ENCODE peak calls at places on chromosomes 16 and 17, in five cellular contexts. One of them, this sample, is unnamed.
A peak's percentile ranks its signal among the peaks of the same experiment; 100 is the strongest.

GRCh38 chr17:64196626-64197025 is 66.4 kb downstream of the TEX2 start:
- DNase-seq in smooth muscle cell of the brain vasculature: no peak
- DNase-seq in stimulated activated CD8-positive, alpha-beta memory T cell treated with anti-CD3 and anti-CD28 coated beads, Interleukin-7, amount 100 ng/mL, for 1 hour: no peak
- DNase-seq in central memory CD4-positive, alpha-beta T cell: no peak
- DNase-seq in EL: peak; percentile 88
- DNase-seq in this sample: no peak

GRCh38 chr17:60526726-60527125 is 684 bp upstream of the APPBP2 start:
- DNase-seq in EL: peak; percentile 23
- DNase-seq in stimulated activated CD8-positive, alpha-beta memory T cell treated with anti-CD3 and anti-CD28 coated beads, Interleukin-7, amount 100 ng/mL, for 1 hour: no peak
- DNase-seq in smooth muscle cell of the brain vasculature: no peak
- DNase-seq in central memory CD4-positive, alpha-beta T cell: no peak
- DNase-seq in this sample: no peak

GRCh38 chr16:30010817-30011504 is at the start of gene DOC2A:
- DNase-seq in central memory CD4-positive, alpha-beta T cell: peak; percentile 19
- DNase-seq in stimulated activated CD8-positive, alpha-beta memory T cell treated with anti-CD3 and anti-CD28 coated beads, Interleukin-7, amount 100 ng/mL, for 1 hour: no peak
- DNase-seq in EL: no peak
- DNase-seq in smooth muscle cell of the brain vasculature: no peak
- DNase-seq in this sample: peak; percentile 30

GRCh38 chr16:10770907-10771306 is 27.3 kb downstream of the NUBP1 start:
- DNase-seq in EL: no peak
- DNase-seq in stimulated activated CD8-positive, alpha-beta memory T cell treated with anti-CD3 and anti-CD28 coated beads, Interleukin-7, amount 100 ng/mL, for 1 hour: no peak
- DNase-seq in central memory CD4-positive, alpha-beta T cell: no peak
- DNase-seq in smooth muscle cell of the brain vasculature: no peak
- DNase-seq in this sample: no peak

GRCh38 chr17:28493467-28493866 is 12.7 kb upstream of the FOXN1 start:
- DNase-seq in EL: peak; percentile 71
- DNase-seq in smooth muscle cell of the brain vasculature: no peak
- DNase-seq in stimulated activated CD8-positive, alpha-beta memory T cell treated with anti-CD3 and anti-CD28 coated beads, Interleukin-7, amount 100 ng/mL, for 1 hour: no peak
- DNase-seq in central memory CD4-positive, alpha-beta T cell: no peak
- DNase-seq in this sample: no peak

GRCh38 chr17:9209781-9210370 is 188.6 kb downstream of the NTN1 start:
- DNase-seq in central memory CD4-positive, alpha-beta T cell: no peak
- DNase-seq in smooth muscle cell of the brain vasculature: no peak
- DNase-seq in EL: no peak
- DNase-seq in stimulated activated CD8-positive, alpha-beta memory T cell treated with anti-CD3 and anti-CD28 coated beads, Interleukin-7, amount 100 ng/mL, for 1 hour: no peak
- DNase-seq in this sample: no peak

GRCh38 chr16:67294171-67294757 is 14.9 kb downstream of the PLEKHG4 start:
- DNase-seq in central memory CD4-positive, alpha-beta T cell: no peak
- DNase-seq in EL: no peak
- DNase-seq in stimulated activated CD8-positive, alpha-beta memory T cell treated with anti-CD3 and anti-CD28 coated beads, Interleukin-7, amount 100 ng/mL, for 1 hour: no peak
- DNase-seq in smooth muscle cell of the brain vasculature: no peak
- DNase-seq in this sample: no peak

GRCh38 chr17:55693244-55694216 is 29.1 kb downstream of the TMEM100 start:
- DNase-seq in smooth muscle cell of the brain vasculature: no peak
- DNase-seq in central memory CD4-positive, alpha-beta T cell: no peak
- DNase-seq in EL: no peak
- DNase-seq in stimulated activated CD8-positive, alpha-beta memory T cell treated with anti-CD3 and anti-CD28 coated beads, Interleukin-7, amount 100 ng/mL, for 1 hour: no peak
- DNase-seq in this sample: no peak

GRCh38 chr17:79513206-79513605 is 97.6 kb downstream of the RBFOX3 start:
- DNase-seq in stimulated activated CD8-positive, alpha-beta memory T cell treated with anti-CD3 and anti-CD28 coated beads, Interleukin-7, amount 100 ng/mL, for 1 hour: no peak
- DNase-seq in EL: no peak
- DNase-seq in smooth muscle cell of the brain vasculature: no peak
- DNase-seq in central memory CD4-positive, alpha-beta T cell: no peak
- DNase-seq in this sample: no peak

GRCh38 chr17:19386974-19387920 is at the start of gene MFAP4:
- DNase-seq in stimulated activated CD8-positive, alpha-beta memory T cell treated with anti-CD3 and anti-CD28 coated beads, Interleukin-7, amount 100 ng/mL, for 1 hour: no peak
- DNase-seq in smooth muscle cell of the brain vasculature: peak; percentile 82
- DNase-seq in EL: peak; percentile 70
- DNase-seq in central memory CD4-positive, alpha-beta T cell: no peak
- DNase-seq in this sample: no peak

GRCh38 chr16:3878610-3879009 is 1.9 kb downstream of the CREBBP start:
- DNase-seq in stimulated activated CD8-positive, alpha-beta memory T cell treated with anti-CD3 and anti-CD28 coated beads, Interleukin-7, amount 100 ng/mL, for 1 hour: no peak
- DNase-seq in EL: peak; percentile 32
- DNase-seq in central memory CD4-positive, alpha-beta T cell: no peak
- DNase-seq in smooth muscle cell of the brain vasculature: no peak
- DNase-seq in this sample: no peak

GRCh38 chr17:49497147-49498036 is 2.3 kb downstream of the NGFR start:
- DNase-seq in stimulated activated CD8-positive, alpha-beta memory T cell treated with anti-CD3 and anti-CD28 coated beads, Interleukin-7, amount 100 ng/mL, for 1 hour: no peak
- DNase-seq in central memory CD4-positive, alpha-beta T cell: no peak
- DNase-seq in smooth muscle cell of the brain vasculature: no peak
- DNase-seq in EL: peak; percentile 25
- DNase-seq in this sample: no peak

GRCh38 chr17:75493476-75494129 is 21.7 kb downstream of the CASKIN2 start:
- DNase-seq in smooth muscle cell of the brain vasculature: no peak
- DNase-seq in central memory CD4-positive, alpha-beta T cell: no peak
- DNase-seq in EL: no peak
- DNase-seq in stimulated activated CD8-positive, alpha-beta memory T cell treated with anti-CD3 and anti-CD28 coated beads, Interleukin-7, amount 100 ng/mL, for 1 hour: no peak
- DNase-seq in this sample: no peak

GRCh38 chr16:88448461-88449266 is 4.4 kb upstream of the ZFPM1 start:
- DNase-seq in central memory CD4-positive, alpha-beta T cell: no peak
- DNase-seq in EL: no peak
- DNase-seq in smooth muscle cell of the brain vasculature: no peak
- DNase-seq in stimulated activated CD8-positive, alpha-beta memory T cell treated with anti-CD3 and anti-CD28 coated beads, Interleukin-7, amount 100 ng/mL, for 1 hour: no peak
- DNase-seq in this sample: no peak

GRCh38 chr17:76816590-76817135 is 51.5 kb upstream of the MGAT5B start:
- DNase-seq in stimulated activated CD8-positive, alpha-beta memory T cell treated with anti-CD3 and anti-CD28 coated beads, Interleukin-7, amount 100 ng/mL, for 1 hour: peak; percentile 29
- DNase-seq in EL: peak; percentile 63
- DNase-seq in smooth muscle cell of the brain vasculature: peak; percentile 21
- DNase-seq in central memory CD4-positive, alpha-beta T cell: peak; percentile 45
- DNase-seq in this sample: peak; percentile 59

GRCh38 chr17:72705905-72706395 is 386.5 kb downstream of the SLC39A11 start:
- DNase-seq in central memory CD4-positive, alpha-beta T cell: no peak
- DNase-seq in smooth muscle cell of the brain vasculature: no peak
- DNase-seq in stimulated activated CD8-positive, alpha-beta memory T cell treated with anti-CD3 and anti-CD28 coated beads, Interleukin-7, amount 100 ng/mL, for 1 hour: no peak
- DNase-seq in EL: no peak
- DNase-seq in this sample: no peak

GRCh38 chr16:17270683-17271109 is 200.1 kb downstream of the XYLT1 start:
- DNase-seq in EL: no peak
- DNase-seq in stimulated activated CD8-positive, alpha-beta memory T cell treated with anti-CD3 and anti-CD28 coated beads, Interleukin-7, amount 100 ng/mL, for 1 hour: no peak
- DNase-seq in smooth muscle cell of the brain vasculature: no peak
- DNase-seq in central memory CD4-positive, alpha-beta T cell: no peak
- DNase-seq in this sample: no peak

GRCh38 chr17:16438557-16439302 is 23.4 kb downstream of the TRPV2 start:
- DNase-seq in EL: peak; percentile 100
- DNase-seq in stimulated activated CD8-positive, alpha-beta memory T cell treated with anti-CD3 and anti-CD28 coated beads, Interleukin-7, amount 100 ng/mL, for 1 hour: peak; percentile 87
- DNase-seq in smooth muscle cell of the brain vasculature: peak; percentile 99
- DNase-seq in central memory CD4-positive, alpha-beta T cell: peak; percentile 96
- DNase-seq in this sample: peak; percentile 92

GRCh38 chr17:19021622-19022083 is 17.1 kb upstream of the FAM83G start:
- DNase-seq in central memory CD4-positive, alpha-beta T cell: no peak
- DNase-seq in smooth muscle cell of the brain vasculature: no peak
- DNase-seq in EL: no peak
- DNase-seq in stimulated activated CD8-positive, alpha-beta memory T cell treated with anti-CD3 and anti-CD28 coated beads, Interleukin-7, amount 100 ng/mL, for 1 hour: no peak
- DNase-seq in this sample: peak; percentile 18

GRCh38 chr17:2058521-2059124 is 3.7 kb downstream of the HIC1 start:
- DNase-seq in stimulated activated CD8-positive, alpha-beta memory T cell treated with anti-CD3 and anti-CD28 coated beads, Interleukin-7, amount 100 ng/mL, for 1 hour: no peak
- DNase-seq in EL: no peak
- DNase-seq in smooth muscle cell of the brain vasculature: no peak
- DNase-seq in central memory CD4-positive, alpha-beta T cell: peak; percentile 42
- DNase-seq in this sample: peak; percentile 44

GRCh38 chr17:81491761-81492160 is 20.8 kb downstream of the ACTG1 start:
- DNase-seq in smooth muscle cell of the brain vasculature: no peak
- DNase-seq in central memory CD4-positive, alpha-beta T cell: no peak
- DNase-seq in stimulated activated CD8-positive, alpha-beta memory T cell treated with anti-CD3 and anti-CD28 coated beads, Interleukin-7, amount 100 ng/mL, for 1 hour: no peak
- DNase-seq in EL: no peak
- DNase-seq in this sample: no peak

GRCh38 chr16:89374393-89374948 is 115.9 kb downstream of the ANKRD11 start:
- DNase-seq in EL: peak; percentile 25
- DNase-seq in stimulated activated CD8-positive, alpha-beta memory T cell treated with anti-CD3 and anti-CD28 coated beads, Interleukin-7, amount 100 ng/mL, for 1 hour: no peak
- DNase-seq in smooth muscle cell of the brain vasculature: peak; percentile 44
- DNase-seq in central memory CD4-positive, alpha-beta T cell: no peak
- DNase-seq in this sample: no peak

GRCh38 chr17:77859035-77859360 is 99.5 kb upstream of the TNRC6C start:
- DNase-seq in EL: no peak
- DNase-seq in smooth muscle cell of the brain vasculature: no peak
- DNase-seq in stimulated activated CD8-positive, alpha-beta memory T cell treated with anti-CD3 and anti-CD28 coated beads, Interleukin-7, amount 100 ng/mL, for 1 hour: no peak
- DNase-seq in central memory CD4-positive, alpha-beta T cell: no peak
- DNase-seq in this sample: no peak

GRCh38 chr16:18932243-18932997 is 6.2 kb upstream of the SMG1 start:
- DNase-seq in stimulated activated CD8-positive, alpha-beta memory T cell treated with anti-CD3 and anti-CD28 coated beads, Interleukin-7, amount 100 ng/mL, for 1 hour: no peak
- DNase-seq in smooth muscle cell of the brain vasculature: no peak
- DNase-seq in EL: peak; percentile 62
- DNase-seq in central memory CD4-positive, alpha-beta T cell: no peak
- DNase-seq in this sample: no peak

GRCh38 chr17:55661963-55662834 is 60.5 kb downstream of the TMEM100 start:
- DNase-seq in central memory CD4-positive, alpha-beta T cell: no peak
- DNase-seq in EL: no peak
- DNase-seq in stimulated activated CD8-positive, alpha-beta memory T cell treated with anti-CD3 and anti-CD28 coated beads, Interleukin-7, amount 100 ng/mL, for 1 hour: no peak
- DNase-seq in smooth muscle cell of the brain vasculature: no peak
- DNase-seq in this sample: no peak